ENCODE peak calls at places on chromosomes 5 and 9, in five cellular contexts. N is lung; O is CD8-positive, alpha-beta T cell; D is RWPE2; W is CD8-positive, alpha-beta memory T cell. S is an unnamed sample.
A peak's percentile ranks its signal among the peaks of the same experiment; 100 is the strongest.

GRCh38 chr5:74337252-74338100 is 303.1 kb downstream of the ENC1 start:
- DNase-seq in N (no peak), O (no peak), D (no peak), W (no peak), S (no peak)

GRCh38 chr9:107389617-107390071 is 99.9 kb downstream of the KLF4 start:
- DNase-seq in N (peak; percentile 52), O (no peak), D (peak; percentile 77), W (no peak), S (no peak)

GRCh38 chr5:59123595-59124561 is 541.0 kb downstream of the RAB3C start:
- DNase-seq in N (no peak), O (peak; percentile 14), D (no peak), W (no peak), S (no peak)

GRCh38 chr9:37283730-37284235 is 138.7 kb upstream of the GRHPR start:
- DNase-seq in N (no peak), O (no peak), D (no peak), W (no peak), S (peak; percentile 13)

GRCh38 chr5:1804001-1804690 is 2.9 kb downstream of the NDUFS6 start:
- DNase-seq in N (no peak), O (no peak), D (no peak), W (no peak), S (no peak)

GRCh38 chr9:69115621-69116020 is 58.5 kb upstream of the TJP2 start:
- DNase-seq in N (no peak), O (no peak), D (no peak), W (no peak), S (no peak)

GRCh38 chr9:114051706-114052105 is 26.4 kb downstream of the AMBP start:
- DNase-seq in N (no peak), O (no peak), D (no peak), W (no peak), S (no peak)

GRCh38 chr5:3026099-3026498 is 274.6 kb upstream of the IRX2 start:
- DNase-seq in N (no peak), O (no peak), D (no peak), W (no peak), S (no peak)

GRCh38 chr5:74412064-74412463 is 228.5 kb downstream of the ENC1 start:
- DNase-seq in N (no peak), O (no peak), D (no peak), W (no peak), S (peak; percentile 18)

GRCh38 chr5:80763211-80763610 is 108.4 kb upstream of the DHFR start:
- DNase-seq in N (no peak), O (no peak), D (no peak), W (no peak), S (no peak)

GRCh38 chr5:80763873-80764647 is 109.3 kb upstream of the DHFR start:
- DNase-seq in N (no peak), O (no peak), D (no peak), W (no peak), S (no peak)

GRCh38 chr9:74412236-74412979 is 84.7 kb upstream of the RORB start:
- DNase-seq in N (no peak), O (no peak), D (no peak), W (no peak), S (no peak)

GRCh38 chr9:122213589-122214413 is 15.0 kb downstream of the LHX6 start:
- DNase-seq in N (no peak), O (peak; percentile 47), D (peak; percentile 95), W (peak; percentile 28), S (peak; percentile 100)

GRCh38 chr9:78397045-78397843 is 100.3 kb downstream of the PSAT1 start:
- DNase-seq in N (no peak), O (no peak), D (no peak), W (no peak), S (peak; percentile 16)

GRCh38 chr5:161235569-161235968 is 311.0 kb downstream of the GABRB2 start:
- DNase-seq in N (no peak), O (no peak), D (no peak), W (no peak), S (no peak)

GRCh38 chr9:38284039-38284767 is 108.3 kb upstream of the ALDH1B1 start:
- DNase-seq in N (no peak), O (no peak), D (no peak), W (no peak), S (peak; percentile 54)

GRCh38 chr5:154241021-154241420 is 50.5 kb downstream of the GALNT10 start:
- DNase-seq in N (no peak), O (no peak), D (no peak), W (no peak), S (no peak)

GRCh38 chr9:35051069-35051967 is 21.1 kb downstream of the VCP start:
- DNase-seq in N (peak; percentile 43), O (peak; percentile 54), D (no peak), W (no peak), S (peak; percentile 67)

GRCh38 chr5:66854429-66854828 is 258.2 kb downstream of the MAST4 start:
- DNase-seq in N (no peak), O (no peak), D (no peak), W (no peak), S (no peak)

GRCh38 chr9:130681769-130682489 is 11.7 kb upstream of the EXOSC2 start:
- DNase-seq in N (no peak), O (no peak), D (no peak), W (no peak), S (peak; percentile 88)

GRCh38 chr9:105064248-105065118 is 136.5 kb upstream of the ABCA1 start:
- DNase-seq in N (peak; percentile 80), O (no peak), D (peak; percentile 95), W (no peak), S (peak; percentile 32)

GRCh38 chr9:122179690-122180074 is 20.0 kb downstream of the MORN5 start:
- DNase-seq in N (no peak), O (no peak), D (no peak), W (no peak), S (no peak)

GRCh38 chr5:154406231-154406630 is 39.6 kb upstream of the SAP30L start:
- DNase-seq in N (no peak), O (no peak), D (no peak), W (no peak), S (no peak)

GRCh38 chr5:139141841-139142240 is 56.3 kb downstream of the SIL1 start:
- DNase-seq in N (peak; percentile 69), O (no peak), D (no peak), W (no peak), S (no peak)

GRCh38 chr5:173474881-173475287 is 141.6 kb downstream of the BOD1 start:
- DNase-seq in N (no peak), O (no peak), D (no peak), W (no peak), S (no peak)

GRCh38 chr5:130545291-130545690 is 619.8 kb downstream of the HINT1 start:
- DNase-seq in N (no peak), O (no peak), D (no peak), W (no peak), S (no peak)

GRCh38 chr9:88502552-88503034 is 32.4 kb upstream of the NXNL2 start:
- DNase-seq in N (no peak), O (no peak), D (no peak), W (no peak), S (no peak)

GRCh38 chr5:122470365-122470764 is 158.3 kb downstream of the SNCAIP start:
- DNase-seq in N (no peak), O (no peak), D (no peak), W (no peak), S (no peak)

GRCh38 chr5:122469520-122469919 is 157.5 kb downstream of the SNCAIP start:
- DNase-seq in N (no peak), O (no peak), D (no peak), W (no peak), S (no peak)

GRCh38 chr5:122471752-122472061 is 159.7 kb downstream of the SNCAIP start:
- DNase-seq in N (no peak), O (no peak), D (no peak), W (no peak), S (no peak)

GRCh38 chr5:122473138-122473843 is 161.3 kb downstream of the SNCAIP start:
- DNase-seq in N (no peak), O (no peak), D (no peak), W (no peak), S (no peak)

GRCh38 chr5:122471031-122471751 is 159.2 kb downstream of the SNCAIP start:
- DNase-seq in N (no peak), O (no peak), D (no peak), W (no peak), S (no peak)
- H3K4me3 ChIP-seq in N (no peak overlapping the region), O (no peak overlapping the region), D (no peak overlapping the region), W (no peak overlapping the region), S (no peak overlapping the region)

GRCh38 chr9:138073408-138073807 is 195.8 kb downstream of the CACNA1B start:
- DNase-seq in N (no peak), O (no peak), D (no peak), W (no peak), S (peak; percentile 40)
- H3K27me3 ChIP-seq in N (no peaks in the 10 kb centered on the region), O (no peaks in the 10 kb centered on the region), D (no peaks in the 10 kb centered on the region), W (no peaks in the 10 kb centered on the region), S (no peaks in the 10 kb centered on the region)

GRCh38 chr5:141175933-141176332 is 1.7 kb upstream of the PCDHB8 start:
- DNase-seq in N (no peak), O (no peak), D (no peak), W (no peak), S (no peak)

GRCh38 chr5:141172381-141173204 is at the start of gene PCDHB7:
- DNase-seq in N (no peak), O (peak; percentile 19), D (no peak), W (no peak), S (peak; percentile 76)
- H3K4me3 ChIP-seq in N (peak within 1 kb of the TSS; percentile 22), O (no peak within 1 kb of the TSS), D (no peak within 1 kb of the TSS), W (no peak within 1 kb of the TSS), S (no peak within 1 kb of the TSS)

GRCh38 chr5:88719434-88719833 is 163.6 kb downstream of the MEF2C start:
- DNase-seq in N (no peak), O (no peak), D (no peak), W (no peak), S (no peak)

GRCh38 chr5:88713818-88714217 is 169.2 kb downstream of the MEF2C start:
- DNase-seq in N (no peak), O (no peak), D (no peak), W (no peak), S (no peak)

DNA sequence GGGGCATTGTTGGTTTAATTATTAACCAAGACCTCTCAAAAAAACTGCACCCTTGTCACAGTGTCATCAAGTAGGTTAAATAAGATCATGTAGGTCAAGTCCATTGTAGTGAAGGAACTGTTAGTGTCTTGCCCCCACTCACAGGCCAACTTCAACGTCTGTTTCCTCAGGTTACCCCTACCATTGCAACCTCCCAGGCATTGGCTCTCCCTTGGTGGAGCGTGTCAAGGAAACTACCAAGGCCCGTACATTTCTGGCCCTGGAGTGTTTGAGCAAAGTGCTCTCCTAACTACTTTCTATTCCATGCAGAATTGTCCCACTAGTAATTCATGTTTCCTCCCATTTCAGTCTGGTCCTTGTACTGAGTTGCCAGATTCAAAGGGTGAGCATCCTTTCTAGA is 167.5 kb downstream of the MEF2C start:
- DNase-seq in N (no peak), O (no peak), D (no peak), W (no peak), S (no peak)
- H3K27me3 ChIP-seq in N (no peaks in the 10 kb centered on the region), O (peaks cover 3% of the 10 kb centered on the region), D (peaks cover 21% of the 10 kb centered on the region), W (no peaks in the 10 kb centered on the region), S (no peaks in the 10 kb centered on the region)

S was measured in H7.